ENCODE peak calls at places on chromosomes 13 and 19, in nine cellular contexts. C, H, D, N, U, X, E, T and G are unnamed samples.

GRCh38 chr19:6214881-6215541 is 64.8 kb downstream of the MLLT1 start:
- DNase-seq in C (no peak), H (no peak), D (no peak), N (no peak), U (no peak), X (no peak), E (no peak), T (peak; percentile 81), G (no peak)

GRCh38 chr13:19185865-19186645 is 4.4 kb upstream of the TUBA3C start:
- DNase-seq in C (no peak), H (no peak), D (no peak), N (no peak), U (no peak), X (no peak), E (no peak), T (no peak), G (no peak)

GRCh38 chr13:38990693-38991092 is at the start of gene STOML3:
- DNase-seq in C (no peak), H (no peak), D (no peak), N (no peak), U (no peak), X (no peak), E (no peak), T (no peak), G (no peak)

GRCh38 chr19:54316746-54317107 is 3.8 kb upstream of the LILRA5 start:
- DNase-seq in C (no peak), H (no peak), D (peak; percentile 78), N (no peak), U (no peak), X (no peak), E (no peak), T (no peak), G (no peak)

GRCh38 chr19:44803442-44804428 is 5.2 kb upstream of the BCAM start:
- DNase-seq in C (no peak), H (no peak), D (no peak), N (no peak), U (no peak), X (no peak), E (no peak), T (peak; percentile 23), G (no peak)

GRCh38 chr13:113584870-113585671 is 518 bp downstream of the TFDP1 start:
- DNase-seq in C (no peak), H (no peak), D (no peak), N (no peak), U (peak; percentile 52), X (peak; percentile 8), E (no peak), T (peak; percentile 80), G (peak; percentile 21)

GRCh38 chr19:11421607-11422098 is 2.5 kb upstream of the RGL3 start:
- DNase-seq in C (no peak), H (no peak), D (peak; percentile 70), N (no peak), U (peak; percentile 88), X (no peak), E (no peak), T (peak; percentile 93), G (no peak)

GRCh38 chr13:113837554-113838355 is 26.1 kb downstream of the GAS6 start:
- DNase-seq in C (peak; percentile 55), H (peak; percentile 67), D (no peak), N (peak; percentile 98), U (peak; percentile 49), X (peak; percentile 99), E (peak; percentile 98), T (peak; percentile 100), G (peak; percentile 98)

GRCh38 chr13:35388979-35389378 is 87.5 kb downstream of the MAB21L1 start:
- DNase-seq in C (no peak), H (no peak), D (no peak), N (peak; percentile 21), U (no peak), X (peak; percentile 64), E (peak; percentile 3), T (no peak), G (no peak)

GRCh38 chr13:67223024-67223423 is 7.1 kb downstream of the PCDH9 start:
- DNase-seq in C (no peak), H (no peak), D (no peak), N (peak; percentile 67), U (no peak), X (peak; percentile 66), E (peak; percentile 60), T (no peak), G (no peak)

GRCh38 chr19:46107371-46107770 is 17.1 kb downstream of the IGFL3 start:
- DNase-seq in C (no peak), H (no peak), D (no peak), N (peak; percentile 91), U (no peak), X (no peak), E (peak; percentile 28), T (no peak), G (peak; percentile 78)

GRCh38 chr13:20351279-20352022 is 119.3 kb upstream of the GJB6 start:
- DNase-seq in C (no peak), H (no peak), D (no peak), N (peak; percentile 95), U (no peak), X (peak; percentile 56), E (peak; percentile 75), T (peak; percentile 72), G (peak; percentile 91)

GRCh38 chr13:80556291-80556690 is 215.4 kb upstream of the SPRY2 start:
- DNase-seq in C (no peak), H (no peak), D (no peak), N (no peak), U (peak; percentile 24), X (peak; percentile 84), E (no peak), T (no peak), G (no peak)

GRCh38 chr13:39349391-39349790 is 253.6 kb downstream of the LHFPL6 start:
- DNase-seq in C (no peak), H (no peak), D (no peak), N (no peak), U (no peak), X (no peak), E (no peak), T (no peak), G (no peak)

GRCh38 chr13:111511805-111512504 is 191.5 kb downstream of the TEX29 start:
- DNase-seq in C (no peak), H (no peak), D (no peak), N (no peak), U (no peak), X (no peak), E (no peak), T (peak; percentile 18), G (no peak)

GRCh38 chr13:113548778-113549621 is 35.6 kb upstream of the TFDP1 start:
- DNase-seq in C (no peak), H (no peak), D (no peak), N (no peak), U (peak; percentile 42), X (no peak), E (no peak), T (peak; percentile 71), G (no peak)

GRCh38 chr13:41231786-41232185 is 31.6 kb downstream of the MTRF1 start:
- DNase-seq in C (peak; percentile 28), H (no peak), D (no peak), N (peak; percentile 6), U (no peak), X (peak; percentile 29), E (peak; percentile 37), T (no peak), G (peak; percentile 29)

GRCh38 chr13:97226013-97226412 is 3.9 kb downstream of the MBNL2 start:
- DNase-seq in C (no peak), H (no peak), D (no peak), N (no peak), U (no peak), X (no peak), E (no peak), T (no peak), G (peak; percentile 25)

GRCh38 chr13:91546865-91547264 is 148.4 kb downstream of the GPC5 start:
- DNase-seq in C (no peak), H (no peak), D (no peak), N (no peak), U (no peak), X (peak; percentile 34), E (peak; percentile 9), T (no peak), G (no peak)

DNA sequence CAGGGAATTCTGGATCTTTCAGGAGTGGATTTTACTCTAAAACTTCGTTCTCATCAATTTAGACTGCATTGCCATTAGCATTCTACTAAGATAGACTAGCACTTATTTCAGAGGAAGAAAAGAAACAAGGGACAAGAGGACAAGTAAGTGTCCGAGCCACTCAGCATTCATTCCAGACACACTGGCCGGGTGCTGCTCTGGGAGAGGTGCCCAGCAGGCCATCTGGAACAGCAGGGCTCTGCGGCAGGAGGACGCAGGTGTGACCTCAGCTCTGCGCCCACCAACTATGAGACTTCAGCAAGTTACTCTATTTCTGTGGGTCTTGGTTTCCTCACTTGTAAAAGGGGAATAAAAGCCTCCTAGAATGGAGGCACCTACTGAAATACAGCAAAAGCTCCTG is 4.2 kb downstream of the EPS15L1 start:
- DNase-seq in C (no peak), H (no peak), D (no peak), N (no peak), U (no peak), X (no peak), E (no peak), T (peak; percentile 65), G (no peak)
- H3K27ac ChIP-seq in C (no peak overlapping the region), H (no peak overlapping the region), D (no peak overlapping the region), N (no peak overlapping the region), U (no peak overlapping the region), X (no peak overlapping the region), E (no peak overlapping the region), T (no peak overlapping the region), G (no peak overlapping the region)

GRCh38 chr19:13729859-13730258 is 34.5 kb upstream of the MRI1 start:
- DNase-seq in C (no peak), H (no peak), D (no peak), N (no peak), U (no peak), X (no peak), E (peak; percentile 61), T (peak; percentile 81), G (no peak)
- H3K4me2 ChIP-seq in C (no peak overlapping the region), H (peak overlapping the region; percentile 96), D (no peak overlapping the region), N (no peak overlapping the region), U (no peak overlapping the region), X (no peak overlapping the region), E (no peak overlapping the region), T (no peak overlapping the region), G (no peak overlapping the region)

DNA sequence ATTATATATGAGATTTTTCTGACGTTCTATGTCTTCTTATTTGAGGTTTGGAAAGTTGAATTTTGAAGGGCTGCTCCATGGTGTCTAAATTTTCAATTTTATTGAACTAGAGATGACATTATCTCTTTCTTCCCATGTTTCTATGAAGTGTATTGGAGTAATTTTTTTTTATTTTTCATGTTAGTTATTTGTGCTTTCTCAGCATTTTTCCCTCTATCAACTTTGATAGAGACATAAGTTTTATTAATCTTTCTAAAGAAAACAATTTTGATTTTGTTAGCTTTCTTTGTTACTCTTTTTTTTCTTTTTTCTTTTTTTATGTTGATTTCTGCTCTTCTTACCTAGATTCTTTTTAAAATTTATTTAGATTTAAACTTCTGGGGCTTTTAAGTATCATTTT is 1694.8 kb downstream of the PCDH9 start:
- DNase-seq in C (no peak), H (no peak), D (no peak), N (no peak), U (no peak), X (no peak), E (no peak), T (no peak), G (no peak)
- H3K4me1 ChIP-seq in C (no peaks in the 10 kb centered on the region), H (no peaks in the 10 kb centered on the region), D (no peaks in the 10 kb centered on the region), N (no peaks in the 10 kb centered on the region), U (no peaks in the 10 kb centered on the region), X (no peaks in the 10 kb centered on the region), E (no peaks in the 10 kb centered on the region), T (no peaks in the 10 kb centered on the region), G (no peaks in the 10 kb centered on the region)

DNA sequence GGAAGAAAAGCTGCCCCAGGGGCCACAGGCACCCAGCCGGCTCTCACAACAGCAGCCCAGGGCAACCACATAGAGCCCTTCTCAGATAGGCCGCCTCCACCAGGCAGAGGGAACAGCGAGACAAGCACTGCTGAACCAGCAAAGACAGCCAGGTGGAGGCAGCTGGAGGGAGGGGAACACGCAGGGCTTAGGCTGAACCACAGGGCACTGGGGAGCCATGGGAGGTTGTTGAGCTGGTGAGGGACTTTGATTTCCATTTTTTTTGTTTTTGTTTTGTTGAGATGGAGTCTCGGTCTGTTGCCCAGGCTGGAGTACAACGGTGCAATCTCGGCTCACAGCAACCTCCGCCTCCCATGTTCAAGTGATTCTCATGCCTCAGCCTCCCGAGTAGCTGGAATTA is 3.5 kb downstream of the GAMT start:
- DNase-seq in C (no peak), H (no peak), D (no peak), N (no peak), U (no peak), X (no peak), E (no peak), T (no peak), G (no peak)
- H3K27ac ChIP-seq in C (no peak overlapping the region), H (no peak overlapping the region), D (no peak overlapping the region), N (no peak overlapping the region), U (no peak overlapping the region), X (no peak overlapping the region), E (no peak overlapping the region), T (no peak overlapping the region), G (no peak overlapping the region)